ENCODE peak calls at places on chromosomes 4 and X, in seven cellular contexts. W, V, S, L, Q, N and T are unnamed samples.

GRCh38 chr4:105474110-105474518 is 252 bp upstream of the PPA2 start:
- DNase-seq in W (no peak), V (peak), S (peak), L (peak), Q (no peak), N (peak), T (peak)

GRCh38 chrX:33336783-33337182 is 125.4 kb upstream of the DMD start:
- DNase-seq in W (no peak), V (peak), S (no peak), L (no peak), Q (no peak), N (no peak), T (no peak)

GRCh38 chr4:22458112-22458511 is 57.8 kb downstream of the ADGRA3 start:
- DNase-seq in W (no peak), V (no peak), S (no peak), L (no peak), Q (no peak), N (no peak), T (no peak)

GRCh38 chrX:44484607-44485146 is 58.0 kb downstream of the FUNDC1 start:
- DNase-seq in W (no peak), V (no peak), S (no peak), L (no peak), Q (no peak), N (no peak), T (no peak)

GRCh38 chr4:168666531-168666930 is 169.7 kb downstream of the PALLD start:
- DNase-seq in W (no peak), V (peak), S (no peak), L (no peak), Q (no peak), N (no peak), T (no peak)

GRCh38 chr4:53693408-53693807 is 102.1 kb upstream of the LNX1 start:
- DNase-seq in W (no peak), V (peak), S (no peak), L (no peak), Q (no peak), N (no peak), T (no peak)

GRCh38 chrX:64994131-64994798 is 18.0 kb upstream of the ZC4H2 start:
- DNase-seq in W (no peak), V (no peak), S (no peak), L (no peak), Q (no peak), N (no peak), T (no peak)

GRCh38 chrX:69163936-69164741 is 1.1 kb downstream of the PJA1 start:
- DNase-seq in W (no peak), V (no peak), S (peak), L (no peak), Q (no peak), N (no peak), T (peak)

GRCh38 chr4:176622251-176622968 is 170.3 kb downstream of the VEGFC start:
- DNase-seq in W (no peak), V (peak), S (no peak), L (no peak), Q (no peak), N (no peak), T (no peak)

GRCh38 chr4:84470204-84470785 is 28.8 kb downstream of the NKX6-1 start:
- DNase-seq in W (no peak), V (no peak), S (no peak), L (no peak), Q (no peak), N (no peak), T (no peak)

GRCh38 chr4:171929477-171929876 is 116.3 kb downstream of the GALNTL6 start:
- DNase-seq in W (no peak), V (no peak), S (no peak), L (no peak), Q (no peak), N (no peak), T (no peak)

GRCh38 chrX:11472381-11472780 is 179.2 kb downstream of the AMELX start:
- DNase-seq in W (no peak), V (peak), S (no peak), L (no peak), Q (no peak), N (no peak), T (no peak)

GRCh38 chrX:110167952-110168451 is 149.9 kb downstream of the AMMECR1 start:
- DNase-seq in W (no peak), V (no peak), S (no peak), L (peak), Q (no peak), N (no peak), T (no peak)

GRCh38 chr4:137106287-137106686 is 426.0 kb downstream of the PCDH18 start:
- DNase-seq in W (no peak), V (no peak), S (no peak), L (no peak), Q (no peak), N (no peak), T (no peak)

GRCh38 chr4:55180980-55181379 is 55.6 kb upstream of the KDR start:
- DNase-seq in W (no peak), V (no peak), S (no peak), L (no peak), Q (no peak), N (no peak), T (no peak)

GRCh38 chr4:95191537-95191936 is 357.2 kb downstream of the UNC5C start:
- DNase-seq in W (no peak), V (no peak), S (no peak), L (no peak), Q (no peak), N (no peak), T (no peak)

GRCh38 chr4:99811850-99812249 is 4.8 kb upstream of the DAPP1 start:
- DNase-seq in W (peak), V (peak), S (no peak), L (no peak), Q (no peak), N (no peak), T (no peak)

GRCh38 chr4:107037188-107037587 is 1.1 kb upstream of the DKK2 start:
- DNase-seq in W (no peak), V (peak), S (no peak), L (no peak), Q (no peak), N (peak), T (peak)

GRCh38 chr4:47469951-47470350 is 6.4 kb upstream of the COMMD8 start:
- DNase-seq in W (no peak), V (peak), S (no peak), L (no peak), Q (no peak), N (no peak), T (no peak)

GRCh38 chr4:182642831-182643230 is 274.4 kb downstream of the DCTD start:
- DNase-seq in W (no peak), V (peak), S (no peak), L (peak), Q (no peak), N (no peak), T (no peak)

GRCh38 chr4:109559625-109559982 is 442 bp upstream of the MCUB start:
- DNase-seq in W (no peak), V (no peak), S (peak), L (peak), Q (no peak), N (peak), T (peak)

GRCh38 chr4:155025762-155026457 is 182.5 kb upstream of the NPY2R start:
- DNase-seq in W (peak), V (no peak), S (no peak), L (peak), Q (no peak), N (no peak), T (no peak)

GRCh38 chr4:185955817-185956542 is 113.0 kb upstream of the TLR3 start:
- DNase-seq in W (no peak), V (no peak), S (no peak), L (no peak), Q (no peak), N (no peak), T (no peak)

GRCh38 chr4:114383721-114384120 is 214.9 kb upstream of the UGT8 start:
- DNase-seq in W (peak), V (peak), S (no peak), L (no peak), Q (no peak), N (no peak), T (no peak)

GRCh38 chr4:80814266-80814665 is 216.2 kb upstream of the BMP3 start:
- DNase-seq in W (no peak), V (no peak), S (no peak), L (no peak), Q (no peak), N (no peak), T (no peak)

GRCh38 chr4:143359794-143360193 is 23.1 kb downstream of the GAB1 start:
- DNase-seq in W (no peak), V (no peak), S (no peak), L (no peak), Q (no peak), N (no peak), T (no peak)

GRCh38 chr4:143364063-143364462 is 27.4 kb downstream of the GAB1 start:
- DNase-seq in W (no peak), V (no peak), S (no peak), L (no peak), Q (no peak), N (no peak), T (no peak)

GRCh38 chr4:143360838-143361237 is 24.2 kb downstream of the GAB1 start:
- DNase-seq in W (no peak), V (no peak), S (no peak), L (no peak), Q (no peak), N (no peak), T (no peak)

GRCh38 chr4:143362392-143363046 is 25.8 kb downstream of the GAB1 start:
- DNase-seq in W (no peak), V (no peak), S (no peak), L (no peak), Q (no peak), N (no peak), T (no peak)

GRCh38 chr4:143363332-143363731 is 26.7 kb downstream of the GAB1 start:
- DNase-seq in W (no peak), V (no peak), S (no peak), L (no peak), Q (no peak), N (no peak), T (no peak)
- TF ChIP-seq POLR2A in W (no peak), V (no peak), S (no peak), L (no peak), Q (no peak), N (no peak), T (no peak)

GRCh38 chrX:23742693-23743622 is at the start of gene ACOT9:
- DNase-seq in W (peak), V (peak), S (peak), L (peak), Q (peak), N (peak), T (peak)
- TF ChIP-seq POLR2A in W (peak), V (peak), S (peak), L (peak), Q (no peak), N (peak), T (no peak)

DNA sequence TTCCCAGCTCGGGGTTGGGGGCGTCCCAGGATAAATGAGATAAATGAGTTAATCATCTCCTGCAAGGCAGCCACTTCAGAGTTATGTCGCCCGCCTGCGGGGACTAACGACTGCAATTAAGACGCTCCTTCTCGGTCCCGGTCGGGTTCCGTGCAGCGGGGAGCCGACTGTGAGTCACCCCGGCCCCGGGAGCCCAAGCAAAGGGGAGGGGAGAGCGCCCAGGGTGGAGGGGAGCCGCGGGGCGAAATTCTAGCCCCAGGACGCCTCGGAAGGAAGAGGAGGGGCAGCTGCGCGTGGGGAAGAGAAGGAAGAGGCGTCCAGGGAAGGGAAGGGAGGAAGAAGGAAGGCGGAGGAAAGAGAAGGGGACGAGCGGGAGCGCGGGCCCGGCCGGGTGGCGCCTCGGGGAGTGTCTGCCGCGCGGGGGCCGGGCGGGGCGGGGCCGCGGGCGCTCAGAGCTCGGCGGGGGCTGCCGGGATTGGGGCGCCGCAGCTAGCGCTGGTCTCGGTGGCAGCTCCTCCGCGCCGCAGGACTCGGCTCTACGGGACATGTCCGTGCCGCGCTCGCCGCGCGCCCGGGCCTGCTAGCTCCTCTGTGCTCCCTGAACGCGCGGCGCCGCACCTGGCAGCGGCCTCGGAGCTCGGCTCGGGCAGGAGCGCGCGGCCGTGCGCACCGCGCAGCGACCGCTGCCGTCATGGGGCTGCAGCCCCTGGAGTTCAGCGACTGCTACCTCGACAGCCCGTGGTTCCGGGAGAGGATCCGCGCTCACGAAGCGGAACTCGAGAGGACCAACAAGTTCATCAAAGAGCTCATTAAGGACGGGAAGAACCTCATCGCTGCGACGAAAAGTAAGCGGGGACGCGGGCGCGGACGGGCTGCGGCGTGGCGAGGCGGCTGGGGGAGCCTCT is at the start of gene ARHGAP10:
- DNase-seq in W (no peak), V (peak), S (peak), L (peak), Q (no peak), N (peak), T (peak)
- TF ChIP-seq POLR2A in W (peak), V (peak), S (peak), L (peak), Q (no peak), N (peak), T (no peak)

GRCh38 chr4:61200195-61200990 is at the start of gene ADGRL3:
- DNase-seq in W (no peak), V (peak), S (peak), L (no peak), Q (no peak), N (peak), T (no peak)

GRCh38 chr4:61201562-61202099 is 1.5 kb downstream of the ADGRL3 start:
- DNase-seq in W (no peak), V (no peak), S (no peak), L (no peak), Q (no peak), N (peak), T (peak)

GRCh38 chr4:61202638-61203495 is 2.7 kb downstream of the ADGRL3 start:
- DNase-seq in W (no peak), V (no peak), S (no peak), L (no peak), Q (no peak), N (no peak), T (no peak)

GRCh38 chr4:61200991-61201526 is 933 bp downstream of the ADGRL3 start:
- DNase-seq in W (no peak), V (no peak), S (peak), L (no peak), Q (no peak), N (no peak), T (no peak)

GRCh38 chr4:61202100-61202637 is 2.0 kb downstream of the ADGRL3 start:
- DNase-seq in W (no peak), V (no peak), S (no peak), L (no peak), Q (no peak), N (no peak), T (peak)
- TF ChIP-seq POLR2A in W (no peak), V (no peak), S (no peak), L (no peak), Q (no peak), N (no peak), T (no peak)

GRCh38 chr4:152352645-152353116 is 183.2 kb downstream of the FBXW7 start:
- DNase-seq in W (peak), V (peak), S (peak), L (peak), Q (no peak), N (peak), T (peak)
- TF ChIP-seq POLR2A in W (no peak), V (peak), S (peak), L (no peak), Q (no peak), N (peak), T (no peak)

GRCh38 chr4:16231570-16232252 is 5.4 kb upstream of the TAPT1 start:
- DNase-seq in W (no peak), V (no peak), S (no peak), L (no peak), Q (no peak), N (no peak), T (no peak)
- TF ChIP-seq POLR2A in W (no peak), V (no peak), S (no peak), L (no peak), Q (no peak), N (no peak), T (no peak)

DNA sequence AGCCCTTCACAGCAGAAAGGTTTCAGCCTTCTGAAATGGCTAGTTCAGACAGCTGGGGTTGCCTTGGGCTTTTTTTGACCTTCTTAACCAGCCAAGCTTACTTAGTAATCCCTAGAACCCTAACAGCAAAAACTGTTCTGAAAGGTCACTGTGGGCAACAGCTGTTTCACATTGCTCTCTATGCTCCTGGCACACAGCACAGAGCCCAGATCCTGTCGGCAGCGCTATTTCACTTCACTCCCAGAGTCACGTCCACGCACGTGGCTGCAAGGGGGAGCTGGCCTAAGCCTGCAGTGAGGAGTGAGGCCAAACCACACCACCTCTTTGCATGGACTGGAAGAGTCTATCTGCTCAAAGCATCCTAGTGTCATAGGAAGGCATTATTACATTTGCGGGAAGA is 32.0 kb upstream of the STS start:
- DNase-seq in W (no peak), V (no peak), S (no peak), L (no peak), Q (no peak), N (peak), T (no peak)
- TF ChIP-seq POLR2A in W (no peak), V (no peak), S (no peak), L (no peak), Q (no peak), N (no peak), T (no peak)

GRCh38 chr4:2796261-2797187 is 3.6 kb downstream of the SH3BP2 start:
- DNase-seq in W (no peak), V (peak), S (peak), L (no peak), Q (no peak), N (peak), T (peak)
- TF ChIP-seq POLR2A in W (no peak), V (no peak), S (no peak), L (peak), Q (no peak), N (no peak), T (no peak)